ENCODE peak calls at places on chromosome 20, in ten cellular contexts. R is H1, T is fibroblast of lung, X is mesenchymal stem cell, W is IMR-90, C is trophoblast cell, U is neural progenitor cell, J is MM.1S, O is astrocyte, F is PC-3. N is an unnamed sample.

GRCh38 chr20:11686900-11687543 is 230.7 kb upstream of the BTBD3 start:
- DNase-seq in R (no peak), T (peak), X (peak), W (peak), C (no peak), U (peak), J (no peak), O (peak), F (peak), N (peak)

GRCh38 chr20:38566199-38566598 is 14.8 kb upstream of the ADIG start:
- DNase-seq in R (no peak), T (no peak), X (no peak), W (no peak), C (peak), U (no peak), J (no peak), O (no peak), F (no peak), N (no peak)

GRCh38 chr20:41426361-41426900 is 59.8 kb upstream of the EMILIN3 start:
- DNase-seq in R (no peak), T (peak), X (no peak), W (no peak), C (no peak), U (no peak), J (no peak), O (no peak), F (no peak), N (no peak)

GRCh38 chr20:54132612-54133433 is 41.0 kb downstream of the CYP24A1 start:
- DNase-seq in R (no peak), T (peak), X (peak), W (peak), C (peak), U (peak), J (no peak), O (peak), F (peak), N (peak)

GRCh38 chr20:10524034-10524476 is 89.0 kb downstream of the SLX4IP start:
- DNase-seq in R (no peak), T (peak), X (peak), W (peak), C (peak), U (peak), J (no peak), O (peak), F (no peak), N (no peak)

GRCh38 chr20:13784271-13784892 is 337 bp downstream of the ESF1 start:
- DNase-seq in R (no peak), T (no peak), X (no peak), W (no peak), C (no peak), U (no peak), J (no peak), O (no peak), F (no peak), N (no peak)

GRCh38 chr20:45128066-45128465 is 3.8 kb upstream of the WFDC12 start:
- DNase-seq in R (no peak), T (no peak), X (no peak), W (no peak), C (peak), U (no peak), J (no peak), O (no peak), F (peak), N (peak)

GRCh38 chr20:8454137-8454712 is 322.2 kb downstream of the PLCB1 start:
- DNase-seq in R (no peak), T (peak), X (peak), W (peak), C (peak), U (peak), J (no peak), O (peak), F (peak), N (peak)

GRCh38 chr20:3316131-3316530 is 77.1 kb upstream of the SLC4A11 start:
- DNase-seq in R (no peak), T (no peak), X (no peak), W (no peak), C (peak), U (no peak), J (no peak), O (no peak), F (no peak), N (no peak)

GRCh38 chr20:23530937-23531567 is 37.2 kb downstream of the CST9L start:
- DNase-seq in R (no peak), T (no peak), X (no peak), W (no peak), C (no peak), U (no peak), J (peak), O (no peak), F (no peak), N (no peak)

GRCh38 chr20:44765647-44766367 is 20.1 kb downstream of the KCNK15 start:
- DNase-seq in R (no peak), T (no peak), X (no peak), W (no peak), C (no peak), U (no peak), J (no peak), O (no peak), F (peak), N (peak)

GRCh38 chr20:39105551-39105950 is 143.4 kb downstream of the DHX35 start:
- DNase-seq in R (no peak), T (no peak), X (no peak), W (no peak), C (no peak), U (no peak), J (no peak), O (no peak), F (no peak), N (no peak)

GRCh38 chr20:54619181-54619580 is 143.8 kb downstream of the DOK5 start:
- DNase-seq in R (no peak), T (no peak), X (no peak), W (no peak), C (peak), U (no peak), J (no peak), O (no peak), F (no peak), N (no peak)

GRCh38 chr20:33132858-33133615 is 34.9 kb upstream of the BPIFA2 start:
- DNase-seq in R (no peak), T (no peak), X (no peak), W (no peak), C (no peak), U (peak), J (no peak), O (no peak), F (no peak), N (no peak)

DNA sequence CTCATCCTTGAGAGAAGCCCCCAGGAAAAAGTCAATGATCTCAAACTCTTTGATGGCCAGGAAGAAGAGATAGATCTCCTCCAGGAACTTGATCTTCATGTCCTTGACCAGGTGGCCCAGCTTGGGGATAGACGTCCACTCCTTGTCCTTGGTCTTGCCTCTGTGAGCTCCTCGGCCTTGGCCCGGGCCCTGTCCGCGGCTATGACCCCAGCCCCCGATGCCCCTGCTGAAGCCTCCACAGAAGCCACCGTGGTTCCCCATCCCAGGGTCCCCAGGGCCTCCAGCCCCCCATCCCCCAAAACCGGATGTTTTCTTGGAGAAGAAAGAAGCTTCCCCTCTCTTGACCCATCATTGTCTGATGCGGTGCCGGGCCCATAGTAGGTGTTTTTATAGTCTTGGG is 195.1 kb downstream of the ZMYND8 start:
- DNase-seq in R (no peak), T (no peak), X (no peak), W (no peak), C (no peak), U (no peak), J (no peak), O (no peak), F (no peak), N (no peak)
- H3K4me2 ChIP-seq in R (no peak), T (no peak), X (no peak), W (no peak), C (no peak), U (no peak), J (no peak), O (no peak), F (no peak), N (no peak)

DNA sequence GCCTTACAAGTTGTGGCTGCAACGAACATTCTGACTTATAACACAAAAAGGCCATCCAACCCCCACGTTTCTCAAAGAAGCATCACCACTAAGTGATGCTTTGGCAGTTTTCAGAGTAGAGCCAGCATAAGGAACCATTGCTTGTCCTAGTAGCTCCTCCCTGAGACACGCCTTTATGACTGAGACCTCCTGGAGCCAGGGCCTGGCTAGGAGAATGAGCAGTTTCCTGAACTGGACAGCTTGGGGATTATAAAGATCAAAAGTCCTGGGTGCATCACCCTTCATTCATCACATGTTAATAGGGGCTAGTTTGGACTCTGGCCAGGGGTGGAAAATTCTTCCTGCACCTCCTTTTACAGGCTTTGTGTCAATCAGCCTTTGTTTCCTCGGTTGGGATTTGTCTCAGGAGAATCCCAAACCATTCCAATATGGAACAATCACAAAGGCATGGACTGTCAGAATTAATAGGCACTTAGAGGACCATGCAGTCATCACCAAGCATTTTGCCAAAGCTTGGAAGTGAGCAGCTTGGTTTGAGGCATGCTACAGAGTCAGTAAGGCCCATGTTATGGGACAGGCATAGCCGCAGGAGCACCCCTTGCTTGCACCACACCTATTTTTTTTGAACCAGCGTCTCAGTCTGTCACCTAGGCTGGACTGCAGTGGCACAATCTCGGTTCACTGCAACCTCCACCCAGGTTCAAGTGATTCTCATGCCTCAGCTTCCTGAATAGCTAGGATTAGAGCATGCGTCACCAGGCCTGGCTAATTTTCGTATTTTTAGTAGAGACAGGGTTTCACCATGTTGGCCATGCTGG is 64.9 kb upstream of the TGM3 start:
- DNase-seq in R (no peak), T (no peak), X (no peak), W (no peak), C (no peak), U (no peak), J (no peak), O (no peak), F (peak), N (no peak)
- H3K4me2 ChIP-seq in R (no peak), T (no peak), X (no peak), W (no peak), C (no peak), U (no peak), J (no peak), O (no peak), F (no peak), N (no peak)

GRCh38 chr20:63697357-63697867 is 960 bp downstream of the TNFRSF6B start:
- DNase-seq in R (no peak), T (no peak), X (no peak), W (no peak), C (no peak), U (no peak), J (no peak), O (no peak), F (peak), N (peak)
- H3K4me2 ChIP-seq in R (peak), T (peak), X (peak), W (no peak), C (no peak), U (peak), J (no peak), O (peak), F (peak), N (peak)

GRCh38 chr20:47897461-47897860 is 112.2 kb upstream of the SULF2 start:
- DNase-seq in R (no peak), T (no peak), X (no peak), W (no peak), C (no peak), U (no peak), J (no peak), O (no peak), F (no peak), N (no peak)
- H3K4me2 ChIP-seq in R (no peak), T (no peak), X (no peak), W (no peak), C (no peak), U (no peak), J (no peak), O (no peak), F (no peak), N (no peak)